ENCODE peak calls at places on chromosome 13, in six cellular contexts. V is A172; I is stimulated activated CD8-positive, alpha-beta memory T cell treated with anti-CD3 and anti-CD28 coated beads, Interleukin-7, amount 100 ng/mL, for 1 hour; L is COR-L47; U is AG08395; S is activated CD4-positive, alpha-beta T cell treated with anti-CD3 and anti-CD28 coated beads, Interleukin-2, amount 50 U/mL, for 24 hours. C is an unnamed sample.

GRCh38 chr13:99002191-99002710 is 24.4 kb upstream of the DOCK9 start:
- DNase-seq in S (no peak), U (no peak), I (no peak), L (no peak), V (no peak), C (no peak)

GRCh38 chr13:97627566-97627965 is 193.6 kb downstream of the RAP2A start:
- DNase-seq in U (peak; percentile 76), L (no peak), I (no peak), S (no peak), V (peak; percentile 93), C (no peak)

GRCh38 chr13:41514853-41515395 is 57.6 kb downstream of the RGCC start:
- DNase-seq in U (no peak), V (no peak), I (no peak), S (no peak), L (no peak), C (peak; percentile 9)

GRCh38 chr13:59521549-59521948 is 642.2 kb downstream of the DIAPH3 start:
- DNase-seq in L (no peak), S (no peak), U (no peak), I (no peak), V (no peak), C (no peak)

GRCh38 chr13:110536006-110536693 is 25.4 kb downstream of the RAB20 start:
- DNase-seq in V (no peak), S (no peak), I (no peak), U (no peak), L (no peak), C (no peak)

GRCh38 chr13:72208112-72208645 is 341.2 kb upstream of the DACH1 start:
- DNase-seq in V (peak; percentile 44), I (no peak), S (no peak), L (peak; percentile 13), U (peak; percentile 4), C (no peak)

GRCh38 chr13:28412981-28413380 is 81.9 kb downstream of the FLT1 start:
- DNase-seq in U (no peak), V (no peak), L (no peak), I (no peak), S (no peak), C (no peak)

GRCh38 chr13:108322206-108322824 is 52.8 kb downstream of the TNFSF13B start:
- DNase-seq in I (no peak), S (no peak), U (peak; percentile 44), V (peak; percentile 29), L (peak; percentile 39), C (no peak)

GRCh38 chr13:90640976-90641375 is 706.5 kb upstream of the MIR17HG start:
- DNase-seq in U (peak; percentile 53), V (peak; percentile 52), S (no peak), L (no peak), I (no peak), C (no peak)

GRCh38 chr13:109836629-109837607 is 50.5 kb upstream of the IRS2 start:
- DNase-seq in S (no peak), L (no peak), V (no peak), U (no peak), I (no peak), C (no peak)

GRCh38 chr13:42894765-42895181 is 97.3 kb downstream of the EPSTI1 start:
- DNase-seq in L (peak; percentile 91), V (no peak), I (no peak), U (peak; percentile 16), S (no peak), C (no peak)

C was measured in activated CD8-positive, alpha-beta T cell treated with anti-CD3 and anti-CD28 coated beads, Interleukin-2, amount 10 ng/mL, durations not matched to agents 7 days and 5 days.